ENCODE peak calls at places on chromosomes 13 and 19, in seven cellular contexts. Q is stomach, F is upper lobe of left lung, M is sigmoid colon, S is transverse colon, Y is prostate gland, U is SK-N-SH. V is an unnamed sample. For H3K4me1 and H3K36me3, the result is how much of the 10 kb centered on the place peaks cover.

GRCh38 chr13:79435549-79435948 is 29.5 kb upstream of the RBM26 start:
- DNase-seq in Q (no peak), F (no peak), M (no peak), S (no peak), Y (no peak), U (no peak), V (peak)

GRCh38 chr13:99074693-99075092 is 96.8 kb upstream of the DOCK9 start:
- DNase-seq in Q (no peak), F (no peak), M (no peak), S (no peak), Y (no peak), U (no peak), V (no peak)

GRCh38 chr19:7224205-7224833 is 69.9 kb downstream of the INSR start:
- DNase-seq in Q (peak), F (peak), M (peak), S (peak), Y (peak), U (no peak), V (no peak)

GRCh38 chr19:15563931-15564330 is 51.1 kb upstream of the CYP4F8 start:
- DNase-seq in Q (no peak), F (peak), M (peak), S (no peak), Y (no peak), U (no peak), V (no peak)

GRCh38 chr19:44749318-44749717 is 810 bp downstream of the BCL3 start:
- DNase-seq in Q (no peak), F (no peak), M (no peak), S (no peak), Y (no peak), U (no peak), V (no peak)

GRCh38 chr13:27281420-27281819 is 10.8 kb downstream of the RASL11A start:
- DNase-seq in Q (no peak), F (no peak), M (no peak), S (peak), Y (no peak), U (no peak), V (no peak)

GRCh38 chr19:35519291-35519690 is 5.8 kb upstream of the DMKN start:
- DNase-seq in Q (no peak), F (no peak), M (no peak), S (no peak), Y (no peak), U (no peak), V (no peak)

GRCh38 chr13:20360041-20360491 is 127.9 kb upstream of the GJB6 start:
- DNase-seq in Q (no peak), F (no peak), M (no peak), S (no peak), Y (no peak), U (no peak), V (no peak)

GRCh38 chr19:12092065-12092867 is 27.7 kb downstream of the ZNF844 start:
- DNase-seq in Q (peak), F (peak), M (peak), S (peak), Y (peak), U (no peak), V (peak)

GRCh38 chr19:15841875-15842569 is 26.6 kb upstream of the OR10H1 start:
- DNase-seq in Q (no peak), F (no peak), M (no peak), S (no peak), Y (no peak), U (no peak), V (no peak)

GRCh38 chr19:29881386-29881785 is 60.7 kb upstream of the URI1 start:
- DNase-seq in Q (no peak), F (no peak), M (peak), S (no peak), Y (no peak), U (no peak), V (no peak)

GRCh38 chr19:39417463-39418181 is 5.2 kb downstream of the PLEKHG2 start:
- DNase-seq in Q (no peak), F (peak), M (no peak), S (no peak), Y (no peak), U (no peak), V (no peak)

GRCh38 chr13:73984949-73985691 is 149.1 kb downstream of the KLF12 start:
- DNase-seq in Q (no peak), F (no peak), M (no peak), S (no peak), Y (no peak), U (no peak), V (no peak)

GRCh38 chr13:61148691-61149332 is 266.8 kb downstream of the PCDH20 start:
- DNase-seq in Q (no peak), F (no peak), M (no peak), S (no peak), Y (no peak), U (no peak), V (no peak)

GRCh38 chr19:1063030-1063908 is 3.7 kb upstream of the ARHGAP45 start:
- DNase-seq in Q (no peak), F (peak), M (no peak), S (no peak), Y (no peak), U (peak), V (no peak)

GRCh38 chr13:76837811-76838210 is 48.4 kb downstream of the KCTD12 start:
- DNase-seq in Q (no peak), F (no peak), M (no peak), S (no peak), Y (no peak), U (no peak), V (no peak)

GRCh38 chr13:27789495-27790303 is 2.6 kb upstream of the GSX1 start:
- DNase-seq in Q (no peak), F (peak), M (no peak), S (no peak), Y (no peak), U (no peak), V (no peak)

GRCh38 chr19:7729211-7729610 is 2.7 kb downstream of the CLEC4G start:
- DNase-seq in Q (no peak), F (peak), M (no peak), S (no peak), Y (no peak), U (no peak), V (no peak)

GRCh38 chr13:36352350-36352749 is 6.2 kb upstream of the SPART start:
- DNase-seq in Q (no peak), F (no peak), M (no peak), S (no peak), Y (no peak), U (no peak), V (no peak)

GRCh38 chr13:33116321-33117010 is 100.2 kb downstream of the KL start:
- DNase-seq in Q (no peak), F (no peak), M (no peak), S (no peak), Y (peak), U (no peak), V (no peak)

GRCh38 chr13:72637561-72637960 is 89.9 kb downstream of the MZT1 start:
- DNase-seq in Q (no peak), F (no peak), M (no peak), S (no peak), Y (no peak), U (no peak), V (no peak)

GRCh38 chr13:95481051-95481775 is 71.3 kb upstream of the CLDN10 start:
- DNase-seq in Q (no peak), F (no peak), M (no peak), S (no peak), Y (no peak), U (no peak), V (peak)

GRCh38 chr19:38251564-38252051 is 4.6 kb downstream of the PPP1R14A start:
- DNase-seq in Q (no peak), F (no peak), M (peak), S (no peak), Y (peak), U (no peak), V (peak)

GRCh38 chr19:610801-611505 is 21.3 kb downstream of the HCN2 start:
- DNase-seq in Q (peak), F (peak), M (no peak), S (peak), Y (no peak), U (peak), V (no peak)

GRCh38 chr19:31348416-31349159 is 648 bp downstream of the TSHZ3 start:
- DNase-seq in Q (no peak), F (no peak), M (peak), S (no peak), Y (peak), U (peak), V (peak)

GRCh38 chr19:51761696-51762095 is 716 bp downstream of the FPR2 start:
- DNase-seq in Q (no peak), F (no peak), M (no peak), S (no peak), Y (no peak), U (no peak), V (no peak)

GRCh38 chr13:95624020-95624419 is 20.5 kb downstream of the DZIP1 start:
- DNase-seq in Q (no peak), F (no peak), M (no peak), S (no peak), Y (no peak), U (peak), V (peak)

GRCh38 chr19:40356681-40357595 is 8.4 kb downstream of the PLD3 start:
- DNase-seq in Q (no peak), F (no peak), M (no peak), S (no peak), Y (no peak), U (no peak), V (no peak)

GRCh38 chr13:98749501-98749900 is 3.0 kb downstream of the SLC15A1 start:
- DNase-seq in Q (no peak), F (no peak), M (no peak), S (no peak), Y (no peak), U (no peak), V (no peak)

GRCh38 chr19:11405846-11406643 is 13.1 kb downstream of the RGL3 start:
- DNase-seq in Q (no peak), F (peak), M (no peak), S (no peak), Y (no peak), U (peak), V (no peak)

GRCh38 chr19:10718205-10719196 is 622 bp downstream of the DNM2 start:
- DNase-seq in Q (peak), F (peak), M (no peak), S (peak), Y (no peak), U (peak), V (peak)

GRCh38 chr13:31706105-31706504 is 33.2 kb upstream of the RXFP2 start:
- DNase-seq in Q (peak), F (no peak), M (no peak), S (no peak), Y (no peak), U (no peak), V (no peak)

GRCh38 chr13:95156208-95156607 is 145.0 kb downstream of the ABCC4 start:
- DNase-seq in Q (no peak), F (no peak), M (no peak), S (no peak), Y (no peak), U (peak), V (peak)

GRCh38 chr13:53074119-53074518 is 45.5 kb downstream of the OLFM4 start:
- DNase-seq in Q (no peak), F (no peak), M (no peak), S (no peak), Y (no peak), U (peak), V (no peak)

GRCh38 chr19:48365602-48366001 is 1.4 kb downstream of the SYNGR4 start:
- DNase-seq in Q (no peak), F (peak), M (no peak), S (no peak), Y (no peak), U (no peak), V (no peak)

GRCh38 chr19:48368942-48369341 is 4.8 kb downstream of the SYNGR4 start:
- DNase-seq in Q (no peak), F (no peak), M (no peak), S (peak), Y (no peak), U (no peak), V (no peak)

GRCh38 chr19:48364564-48365363 is 597 bp downstream of the SYNGR4 start:
- DNase-seq in Q (no peak), F (no peak), M (no peak), S (peak), Y (no peak), U (no peak), V (no peak)

GRCh38 chr19:48370955-48371354 is 6.8 kb downstream of the SYNGR4 start:
- DNase-seq in Q (no peak), F (no peak), M (no peak), S (no peak), Y (no peak), U (peak), V (no peak)

GRCh38 chr19:48367855-48368254 is 3.7 kb downstream of the SYNGR4 start:
- DNase-seq in Q (peak), F (no peak), M (no peak), S (no peak), Y (peak), U (no peak), V (no peak)
- H3K4me1 ChIP-seq in Q (under half), F (under half), M (under half), S (under half), Y (under half), U (under half), V (under half)

DNA sequence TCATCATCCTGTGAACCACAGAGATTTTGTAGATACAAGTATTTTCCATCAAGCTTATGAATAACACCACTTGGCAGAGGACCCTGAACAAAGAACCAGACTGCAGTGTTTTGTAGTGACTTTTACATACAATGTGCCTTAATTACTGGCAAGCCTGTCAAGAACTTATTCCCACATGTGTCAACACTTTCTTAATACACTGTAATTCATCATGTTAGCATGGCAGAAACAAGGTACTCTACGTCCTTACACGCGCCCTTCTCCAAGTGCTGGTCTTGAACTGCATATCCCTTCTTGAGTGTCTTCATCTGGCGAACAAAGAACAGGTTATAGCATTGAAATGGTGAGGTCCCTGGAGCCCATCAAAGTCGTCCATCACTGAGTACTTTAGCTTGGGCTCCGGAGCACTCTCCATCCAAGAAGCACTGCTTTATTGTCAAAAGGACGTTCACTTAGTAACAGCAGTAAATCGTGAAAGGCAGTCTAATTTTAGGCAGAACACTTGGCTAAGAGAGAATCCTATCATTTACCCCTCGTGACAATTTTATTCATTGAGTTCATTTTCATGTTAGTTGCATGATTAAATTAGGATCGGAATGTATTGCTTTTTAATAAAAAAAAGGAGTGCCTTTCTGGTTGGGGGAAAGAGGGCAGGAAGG is 376.2 kb downstream of the DLEU7 start:
- DNase-seq in Q (no peak), F (no peak), M (no peak), S (no peak), Y (no peak), U (no peak), V (no peak)
- TF ChIP-seq POLR2AphosphoS5 in Q (no peak), F (no peak), M (no peak), S (no peak), Y (no peak), U (no peak), V (no peak)

GRCh38 chr19:5671600-5671999 is 8.7 kb downstream of the MICOS13 start:
- DNase-seq in Q (no peak), F (no peak), M (no peak), S (no peak), Y (no peak), U (no peak), V (no peak)

GRCh38 chr19:5666921-5667610 is 13.2 kb downstream of the MICOS13 start:
- DNase-seq in Q (no peak), F (peak), M (no peak), S (no peak), Y (no peak), U (no peak), V (no peak)

GRCh38 chr19:5665781-5666513 is 14.4 kb downstream of the MICOS13 start:
- DNase-seq in Q (no peak), F (no peak), M (no peak), S (no peak), Y (no peak), U (no peak), V (peak)

GRCh38 chr19:5667751-5668271 is 12.5 kb downstream of the MICOS13 start:
- DNase-seq in Q (no peak), F (peak), M (no peak), S (no peak), Y (no peak), U (no peak), V (no peak)

DNA sequence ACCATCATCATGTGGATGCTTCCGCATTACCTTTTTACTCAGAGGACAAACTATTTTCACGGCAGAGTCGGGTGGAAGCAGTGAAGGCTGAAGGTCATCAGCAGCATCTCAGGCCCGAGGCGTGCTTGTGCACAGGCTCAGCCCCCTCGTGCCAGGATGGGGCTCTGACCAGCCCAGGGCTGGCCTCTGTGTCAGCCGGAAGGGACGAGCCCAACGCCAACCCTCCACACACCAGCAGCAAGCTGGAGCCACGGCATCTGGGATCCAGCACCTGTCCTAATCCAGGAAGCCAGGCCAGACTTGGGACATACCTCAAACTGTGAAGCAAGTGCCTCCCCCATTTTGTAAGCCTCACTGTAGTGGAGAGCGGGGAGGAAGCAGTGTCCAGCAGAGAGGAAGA is 11.1 kb downstream of the MICOS13 start:
- DNase-seq in Q (no peak), F (peak), M (no peak), S (no peak), Y (no peak), U (no peak), V (no peak)
- H3K36me3 ChIP-seq in Q (half or more), F (half or more), M (half or more), S (under half), Y (under half), U (half or more), V (under half)

GRCh38 chr13:113428469-113428865 is 24.8 kb downstream of the ADPRHL1 start:
- DNase-seq in Q (no peak), F (peak), M (no peak), S (no peak), Y (no peak), U (no peak), V (no peak)
- H3K4me1 ChIP-seq in Q (under half), F (under half), M (under half), S (under half), Y (under half), U (under half), V (under half)

GRCh38 chr13:85618514-85618913 is 180.7 kb downstream of the SLITRK6 start:
- DNase-seq in Q (no peak), F (no peak), M (no peak), S (no peak), Y (no peak), U (no peak), V (no peak)

GRCh38 chr13:85616275-85616674 is 182.9 kb downstream of the SLITRK6 start:
- DNase-seq in Q (no peak), F (no peak), M (no peak), S (no peak), Y (no peak), U (no peak), V (no peak)

GRCh38 chr13:85619321-85619720 is 179.9 kb downstream of the SLITRK6 start:
- DNase-seq in Q (no peak), F (no peak), M (no peak), S (no peak), Y (no peak), U (no peak), V (no peak)
- TF ChIP-seq POLR2AphosphoS5 in Q (no peak), F (no peak), M (no peak), S (no peak), Y (no peak), U (no peak), V (no peak)

GRCh38 chr19:47070756-47071155 is 22.3 kb upstream of the TMEM160 start:
- DNase-seq in Q (no peak), F (no peak), M (no peak), S (no peak), Y (no peak), U (no peak), V (no peak)

GRCh38 chr19:47071731-47072130 is 23.3 kb upstream of the TMEM160 start:
- DNase-seq in Q (no peak), F (no peak), M (no peak), S (no peak), Y (no peak), U (no peak), V (no peak)

GRCh38 chr19:47068246-47068645 is 19.8 kb upstream of the TMEM160 start:
- DNase-seq in Q (no peak), F (no peak), M (no peak), S (no peak), Y (no peak), U (no peak), V (no peak)

GRCh38 chr19:47068876-47069406 is 20.5 kb upstream of the TMEM160 start:
- DNase-seq in Q (no peak), F (no peak), M (no peak), S (no peak), Y (no peak), U (no peak), V (no peak)

GRCh38 chr19:47069795-47070194 is 21.4 kb upstream of the TMEM160 start:
- DNase-seq in Q (no peak), F (no peak), M (no peak), S (no peak), Y (no peak), U (no peak), V (no peak)
- H3K36me3 ChIP-seq in Q (half or more), F (half or more), M (half or more), S (half or more), Y (under half), U (half or more), V (under half)

GRCh38 chr19:2540646-2541454 is 64.9 kb downstream of the GADD45B start:
- DNase-seq in Q (peak), F (peak), M (peak), S (peak), Y (peak), U (no peak), V (peak)
- H3K4me1 ChIP-seq in Q (half or more), F (half or more), M (under half), S (half or more), Y (under half), U (under half), V (under half)

V was measured in endothelial cell of umbilical vein.